ENCODE peak calls at places on chromosome 10, in eight cellular contexts. C is DMS153; L is GM23338; A is colonic mucosa; Z is activated gamma-delta T cell treated with anti-CD3 and anti-CD28 coated beads, Interleukin-2, amount 50 U/mL, for 16 hours; X is activated T-cell treated with anti-CD3 and anti-CD28 coated beads for 1 hour; I is trophoblast cell; E is H7. N is an unnamed sample.

GRCh38 chr10:101687088-101687487 is 7.9 kb downstream of the FBXW4 start:
- DNase-seq in C (no peak), L (no peak), A (no peak), Z (no peak), X (no peak), I (no peak), E (no peak), N (no peak)

GRCh38 chr10:13559124-13559700 is 27.6 kb upstream of the PRPF18 start:
- DNase-seq in C (no peak), L (no peak), A (no peak), Z (no peak), X (no peak), I (no peak), E (no peak), N (no peak)

GRCh38 chr10:132319853-132320669 is 11.9 kb upstream of the LRRC27 start:
- DNase-seq in C (no peak), L (no peak), A (no peak), Z (no peak), X (no peak), I (peak; percentile 53), E (no peak), N (no peak)

GRCh38 chr10:124162774-124163354 is 69.5 kb upstream of the CHST15 start:
- DNase-seq in C (no peak), L (no peak), A (no peak), Z (no peak), X (no peak), I (no peak), E (no peak), N (no peak)

GRCh38 chr10:88810196-88810961 is 7.8 kb downstream of the LIPM start:
- DNase-seq in C (peak; percentile 65), L (peak; percentile 88), A (peak; percentile 33), Z (no peak), X (no peak), I (peak; percentile 47), E (peak; percentile 16), N (no peak)

GRCh38 chr10:76546411-76546810 is 1091.2 kb downstream of the KCNMA1 start:
- DNase-seq in C (no peak), L (no peak), A (no peak), Z (no peak), X (no peak), I (no peak), E (no peak), N (no peak)

GRCh38 chr10:4677296-4678021 is 148.5 kb upstream of the AKR1E2 start:
- DNase-seq in C (no peak), L (no peak), A (no peak), Z (no peak), X (no peak), I (no peak), E (no peak), N (no peak)

GRCh38 chr10:1715821-1716220 is 21.5 kb downstream of the ADARB2 start:
- DNase-seq in C (no peak), L (peak; percentile 69), A (no peak), Z (no peak), X (no peak), I (no peak), E (peak; percentile 82), N (no peak)

GRCh38 chr10:86371116-86371515 is 4.5 kb upstream of the GRID1 start:
- DNase-seq in C (no peak), L (no peak), A (no peak), Z (no peak), X (no peak), I (no peak), E (no peak), N (no peak)

GRCh38 chr10:13331641-13332040 is 16.5 kb downstream of the SEPHS1 start:
- DNase-seq in C (no peak), L (no peak), A (no peak), Z (no peak), X (no peak), I (no peak), E (no peak), N (no peak)

GRCh38 chr10:22976535-22976934 is 48.7 kb downstream of the ARMC3 start:
- DNase-seq in C (no peak), L (no peak), A (no peak), Z (no peak), X (no peak), I (no peak), E (no peak), N (no peak)

GRCh38 chr10:132832186-132832983 is 46.4 kb upstream of the NKX6-2 start:
- DNase-seq in C (no peak), L (no peak), A (no peak), Z (no peak), X (no peak), I (no peak), E (peak; percentile 27), N (no peak)

GRCh38 chr10:54905793-54906192 is 104.8 kb upstream of the PCDH15 start:
- DNase-seq in C (no peak), L (no peak), A (no peak), Z (no peak), X (no peak), I (no peak), E (no peak), N (no peak)

GRCh38 chr10:113530476-113530875 is 22.4 kb upstream of the HABP2 start:
- DNase-seq in C (no peak), L (no peak), A (no peak), Z (no peak), X (no peak), I (no peak), E (no peak), N (no peak)

GRCh38 chr10:80356563-80356999 is at the start of the genes DYDC1 and DYDC2:
- DNase-seq in C (peak; percentile 81), L (peak; percentile 97), A (peak; percentile 45), Z (peak; percentile 12), X (no peak), I (peak; percentile 13), E (peak; percentile 92), N (peak; percentile 13)

GRCh38 chr10:19828278-19829049 is 12.2 kb downstream of the PLXDC2 start:
- DNase-seq in C (no peak), L (peak; percentile 56), A (no peak), Z (no peak), X (no peak), I (no peak), E (peak; percentile 27), N (no peak)

GRCh38 chr10:96419351-96419750 is 60.5 kb upstream of the OPALIN start:
- DNase-seq in C (no peak), L (no peak), A (no peak), Z (no peak), X (no peak), I (no peak), E (no peak), N (no peak)

GRCh38 chr10:15370212-15370740 is 813 bp downstream of the FAM171A1 start:
- DNase-seq in C (no peak), L (peak; percentile 27), A (peak; percentile 38), Z (no peak), X (no peak), I (no peak), E (peak; percentile 76), N (no peak)

GRCh38 chr10:110634527-110635209 is 9.5 kb upstream of the RBM20 start:
- DNase-seq in C (peak; percentile 77), L (no peak), A (peak; percentile 69), Z (no peak), X (no peak), I (no peak), E (no peak), N (no peak)

GRCh38 chr10:54833029-54833428 is 32.0 kb upstream of the PCDH15 start:
- DNase-seq in C (no peak), L (no peak), A (no peak), Z (no peak), X (no peak), I (no peak), E (no peak), N (no peak)

GRCh38 chr10:58773942-58774341 is 261.3 kb downstream of the BICC1 start:
- DNase-seq in C (no peak), L (no peak), A (no peak), Z (no peak), X (no peak), I (no peak), E (no peak), N (no peak)

GRCh38 chr10:33073641-33074410 is 115.8 kb upstream of the ITGB1 start:
- DNase-seq in C (no peak), L (peak; percentile 32), A (no peak), Z (no peak), X (no peak), I (no peak), E (no peak), N (no peak)

GRCh38 chr10:6382081-6382480 is 179.3 kb downstream of the PFKFB3 start:
- DNase-seq in C (no peak), L (no peak), A (no peak), Z (peak; percentile 26), X (peak; percentile 19), I (no peak), E (no peak), N (peak; percentile 31)

GRCh38 chr10:10333622-10334021 is 684.0 kb upstream of the CELF2 start:
- DNase-seq in C (no peak), L (no peak), A (no peak), Z (no peak), X (no peak), I (no peak), E (no peak), N (no peak)

GRCh38 chr10:34124522-34125035 is 690.5 kb downstream of the PARD3 start:
- DNase-seq in C (no peak), L (no peak), A (no peak), Z (no peak), X (no peak), I (peak; percentile 76), E (no peak), N (no peak)

GRCh38 chr10:34576789-34577188 is 238.3 kb downstream of the PARD3 start:
- DNase-seq in C (no peak), L (no peak), A (no peak), Z (no peak), X (no peak), I (no peak), E (no peak), N (no peak)

GRCh38 chr10:22615819-22616499 is 98.4 kb downstream of the PIP4K2A start:
- DNase-seq in C (peak; percentile 41), L (no peak), A (peak; percentile 72), Z (peak; percentile 37), X (no peak), I (peak; percentile 33), E (no peak), N (peak; percentile 22)

GRCh38 chr10:96374639-96374984 is 15.8 kb upstream of the OPALIN start:
- DNase-seq in C (no peak), L (peak; percentile 71), A (no peak), Z (no peak), X (no peak), I (no peak), E (no peak), N (no peak)

GRCh38 chr10:22612316-22612715 is 102.1 kb downstream of the PIP4K2A start:
- DNase-seq in C (no peak), L (no peak), A (no peak), Z (no peak), X (no peak), I (no peak), E (no peak), N (peak; percentile 30)

GRCh38 chr10:6296456-6297214 is 93.9 kb downstream of the PFKFB3 start:
- DNase-seq in C (no peak), L (no peak), A (no peak), Z (no peak), X (no peak), I (peak; percentile 76), E (no peak), N (no peak)

GRCh38 chr10:8073696-8074416 is 19.4 kb downstream of the GATA3 start:
- DNase-seq in C (no peak), L (no peak), A (no peak), Z (no peak), X (no peak), I (peak; percentile 67), E (peak; percentile 36), N (no peak)

GRCh38 chr10:44946201-44946600 is 13.4 kb upstream of the RASSF4 start:
- DNase-seq in C (no peak), L (no peak), A (no peak), Z (no peak), X (no peak), I (no peak), E (no peak), N (no peak)

GRCh38 chr10:79292026-79292425 is 55.2 kb upstream of the PPIF start:
- DNase-seq in C (no peak), L (no peak), A (no peak), Z (no peak), X (no peak), I (no peak), E (no peak), N (no peak)

N was measured in CD4-positive, alpha-beta T cell.